ENCODE peak calls at places on chromosome 15, in four cellular contexts. V is psoas muscle, Y is astrocyte, J is fibroblast of villous mesenchyme. D is an unnamed sample.
A peak's percentile ranks its signal among the peaks of the same experiment; 100 is the strongest.

GRCh38 chr15:57098896-57099295 is 180.5 kb downstream of the TCF12 start:
- DNase-seq in V (no peak), J (no peak), Y (no peak), D (no peak)

GRCh38 chr15:35000511-35000910 is 12.4 kb upstream of the ZNF770 start:
- DNase-seq in Y (peak; percentile 77), V (peak; percentile 32), J (peak; percentile 79), D (peak; percentile 45)

GRCh38 chr15:63122002-63122893 is 587 bp downstream of the LACTB start:
- DNase-seq in V (peak; percentile 83), Y (peak; percentile 43), J (peak; percentile 87), D (peak; percentile 86)

GRCh38 chr15:32053717-32054116 is 23.4 kb downstream of the CHRNA7 start:
- DNase-seq in J (no peak), Y (no peak), V (no peak), D (no peak)

GRCh38 chr15:98823012-98823458 is 174.7 kb downstream of the IGF1R start:
- DNase-seq in J (peak; percentile 80), Y (peak; percentile 90), V (no peak), D (peak; percentile 36)

GRCh38 chr15:49644364-49644794 is 23.5 kb downstream of the DTWD1 start:
- DNase-seq in Y (peak; percentile 36), V (no peak), J (peak; percentile 37), D (no peak)

GRCh38 chr15:85730001-85730820 is 64.5 kb downstream of the KLHL25 start:
- DNase-seq in V (no peak), J (peak; percentile 80), Y (peak; percentile 37), D (peak; percentile 81)

GRCh38 chr15:43253431-43254403 is 13.0 kb downstream of the TGM5 start:
- DNase-seq in V (no peak), Y (peak; percentile 76), J (peak; percentile 6), D (peak; percentile 29)

GRCh38 chr15:85503151-85503797 is 122.9 kb downstream of the AKAP13 start:
- DNase-seq in Y (no peak), V (no peak), J (no peak), D (no peak)

GRCh38 chr15:80174017-80174746 is 21.4 kb downstream of the FAH start:
- DNase-seq in Y (peak; percentile 75), V (peak; percentile 66), J (peak; percentile 81), D (peak; percentile 70)

GRCh38 chr15:81473177-81473576 is 99.2 kb upstream of the TMC3 start:
- DNase-seq in Y (no peak), J (no peak), V (no peak), D (no peak)

GRCh38 chr15:87527416-87527815 is 729.1 kb downstream of the NTRK3 start:
- DNase-seq in Y (peak; percentile 79), J (no peak), V (no peak), D (peak; percentile 8)

GRCh38 chr15:34708422-34708821 is 46.4 kb downstream of the GJD2 start:
- DNase-seq in Y (peak; percentile 42), V (no peak), J (peak; percentile 65), D (peak; percentile 68)

GRCh38 chr15:97993310-97993738 is 32.8 kb downstream of the ARRDC4 start:
- DNase-seq in J (no peak), V (peak; percentile 19), Y (no peak), D (peak; percentile 2)

GRCh38 chr15:72521682-72522081 is 47.6 kb downstream of the ARIH1 start:
- DNase-seq in V (no peak), J (peak; percentile 26), Y (peak; percentile 23), D (peak; percentile 69)

DNA sequence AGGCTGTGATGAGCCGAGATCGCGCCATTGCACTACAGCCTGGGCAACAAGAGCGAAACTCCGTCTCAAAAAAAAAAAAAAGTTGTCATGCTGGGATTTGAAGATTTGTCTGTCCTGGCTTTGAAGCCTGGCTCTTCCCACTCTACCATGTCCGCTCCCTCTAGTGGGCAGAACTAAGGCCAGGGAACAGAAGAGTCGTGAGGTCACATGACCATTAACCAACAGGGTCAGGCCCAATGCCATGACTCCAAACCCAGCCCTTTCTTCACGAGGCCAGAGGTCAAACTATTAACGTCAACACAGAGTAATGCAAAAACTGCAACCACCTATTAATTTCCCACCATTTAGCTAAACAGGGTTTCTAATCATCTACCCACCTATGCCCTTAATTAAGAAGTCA is 212.1 kb downstream of the ADAMTS17 start:
- DNase-seq in J (no peak), V (no peak), Y (no peak), D (no peak)
- TF ChIP-seq CTCF in J (peak; percentile 28), V (no peak), Y (no peak), D (no peak)

GRCh38 chr15:76339302-76340197 is 3.0 kb downstream of the ISL2 start:
- DNase-seq in V (no peak), J (peak; percentile 41), Y (peak; percentile 24), D (no peak)
- H3K4me3 ChIP-seq in V (peak overlapping the region; percentile 61), J (no peak overlapping the region), Y (no peak overlapping the region), D (peak overlapping the region; percentile 32)

GRCh38 chr15:41561777-41562145 is 2.7 kb downstream of the TYRO3 start:
- DNase-seq in J (peak; percentile 50), Y (peak; percentile 56), V (peak; percentile 57), D (peak; percentile 85)
- TF ChIP-seq CTCF in J (peak; percentile 33), Y (no peak), V (no peak), D (peak; percentile 21)

GRCh38 chr15:45449387-45449786 is 71.0 kb upstream of the GATM start:
- DNase-seq in J (no peak), Y (no peak), V (no peak), D (no peak)

GRCh38 chr15:45448516-45448915 is 70.2 kb upstream of the GATM start:
- DNase-seq in Y (no peak), J (peak; percentile 40), V (no peak), D (peak; percentile 10)

GRCh38 chr15:45449878-45450277 is 71.5 kb upstream of the GATM start:
- DNase-seq in J (no peak), V (no peak), Y (no peak), D (no peak)

GRCh38 chr15:45450468-45450867 is 72.1 kb downstream of the SLC30A4 start:
- DNase-seq in Y (no peak), J (no peak), V (no peak), D (no peak)

DNA sequence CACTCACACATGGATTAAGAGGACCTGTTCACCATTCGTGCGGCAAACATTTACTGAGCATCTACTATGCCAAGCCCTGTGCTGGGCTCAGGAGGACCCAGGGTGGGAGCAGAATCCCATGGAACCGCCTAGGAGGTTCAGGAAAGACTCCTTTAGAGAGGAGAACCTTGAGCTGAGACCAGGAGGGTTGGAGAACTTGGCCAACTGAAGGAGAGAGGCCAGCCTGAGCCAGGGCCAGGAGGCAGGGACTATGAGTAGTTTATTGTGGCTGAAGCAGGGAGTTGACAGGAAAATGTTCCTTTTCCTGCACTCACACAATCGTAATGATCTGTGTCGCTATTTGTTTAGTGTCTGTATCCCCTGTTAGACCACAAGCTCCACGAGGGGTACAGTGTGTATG is 71.3 kb downstream of the SLC30A4 start:
- DNase-seq in V (no peak), Y (no peak), J (no peak), D (no peak)
- H3K4me3 ChIP-seq in V (no peak overlapping the region), Y (no peak overlapping the region), J (no peak overlapping the region), D (no peak overlapping the region)

GRCh38 chr15:61857169-61857829 is 202.9 kb downstream of the VPS13C start:
- DNase-seq in J (no peak), Y (no peak), V (no peak), D (peak; percentile 32)

GRCh38 chr15:61861962-61862361 is 198.3 kb downstream of the VPS13C start:
- DNase-seq in V (no peak), Y (no peak), J (no peak), D (no peak)

GRCh38 chr15:61853195-61853594 is 207.1 kb downstream of the VPS13C start:
- DNase-seq in J (no peak), V (no peak), Y (no peak), D (no peak)

DNA sequence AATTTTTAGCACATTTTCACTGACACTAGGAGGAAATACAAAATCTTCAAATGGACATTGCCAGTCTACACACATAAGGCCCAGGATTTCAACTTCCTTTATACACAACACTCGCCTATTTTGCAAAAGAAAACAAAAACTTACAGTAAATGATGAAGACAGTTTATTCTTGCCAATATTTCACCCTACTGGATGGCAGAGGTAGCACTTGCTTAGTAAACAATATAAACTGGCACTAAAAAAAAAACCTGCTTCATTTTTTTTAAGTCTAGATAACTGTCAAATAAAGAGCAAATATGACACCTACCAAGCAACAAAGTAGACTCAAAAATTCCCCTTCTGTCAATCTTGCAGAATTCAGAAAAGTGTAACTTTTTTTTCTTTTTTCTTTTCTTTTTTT is 204.0 kb downstream of the VPS13C start:
- DNase-seq in Y (no peak), J (no peak), V (no peak), D (no peak)
- TF ChIP-seq CTCF in Y (no peak), J (no peak), V (no peak), D (no peak)

DNA sequence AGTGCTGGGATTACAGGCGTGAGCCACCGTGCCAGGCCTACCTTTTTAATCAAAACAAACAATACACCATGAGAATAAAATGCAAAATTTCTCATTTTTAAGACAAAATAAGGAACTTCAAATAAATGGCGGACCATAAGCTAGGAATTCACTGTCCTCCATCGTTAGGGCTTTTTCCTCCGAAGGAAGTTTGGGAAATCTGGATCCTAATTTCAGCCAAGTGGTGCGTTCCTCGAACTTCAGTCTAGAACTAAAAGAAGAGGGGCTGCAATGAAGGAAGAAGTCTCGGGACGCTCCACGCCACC is 260 bp downstream of the EXD1 start:
- DNase-seq in J (no peak), Y (peak; percentile 2), V (no peak), D (no peak)
- H3K4me3 ChIP-seq in J (peak overlapping the region; percentile 97), Y (no peak overlapping the region), V (peak overlapping the region; percentile 83), D (peak overlapping the region; percentile 85)

GRCh38 chr15:59841036-59841435 is 151.9 kb upstream of the BNIP2 start:
- DNase-seq in Y (no peak), V (no peak), J (no peak), D (no peak)

GRCh38 chr15:59833366-59833765 is 144.2 kb upstream of the BNIP2 start:
- DNase-seq in Y (no peak), J (no peak), V (no peak), D (no peak)

GRCh38 chr15:59838900-59839299 is 149.8 kb upstream of the BNIP2 start:
- DNase-seq in V (no peak), Y (no peak), J (no peak), D (no peak)

GRCh38 chr15:59830873-59831272 is 141.8 kb upstream of the BNIP2 start:
- DNase-seq in Y (no peak), J (no peak), V (no peak), D (no peak)

DNA sequence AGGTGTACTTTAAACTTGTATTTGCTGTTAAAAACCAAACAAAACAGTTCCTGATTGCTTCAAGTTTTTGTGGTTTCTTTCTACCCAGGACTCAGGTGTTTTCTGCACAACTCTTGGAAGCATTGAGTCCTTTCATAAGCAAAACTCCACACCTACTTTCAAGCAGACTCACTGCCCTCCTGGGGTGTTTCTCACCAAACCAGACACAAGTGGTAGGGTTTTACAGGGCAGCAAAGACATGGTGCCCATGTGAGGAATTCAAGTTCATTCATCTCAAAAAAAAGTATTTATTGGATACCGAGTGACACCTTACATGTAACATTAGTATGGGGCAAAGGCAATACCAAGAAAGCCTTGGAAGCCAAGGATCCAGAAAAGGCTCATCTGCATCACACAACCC is 146.7 kb upstream of the BNIP2 start:
- DNase-seq in Y (no peak), J (no peak), V (no peak), D (no peak)
- TF ChIP-seq CTCF in Y (no peak), J (no peak), V (no peak), D (no peak)

GRCh38 chr15:74132681-74133070 is 2.3 kb downstream of the ISLR2 start:
- DNase-seq in J (no peak), V (no peak), Y (no peak), D (no peak)
- H3K4me3 ChIP-seq in J (no peak overlapping the region), V (no peak overlapping the region), Y (no peak overlapping the region), D (no peak overlapping the region)

D was measured in cardiac fibroblast.